ENCODE peak calls at places on chromosomes 3 and 15, in nine cellular contexts. M is stimulated activated naive CD8-positive, alpha-beta T cell treated with anti-CD3 and anti-CD28 coated beads, Interleukin-15, Interleukin-2, amounts not matched to agents 100 U/mL and 50 U/mL, for 24 hours; B is neural progenitor cell; P is T-helper 2 cell; G is coronary artery; R is stimulated activated CD8-positive, alpha-beta memory T cell treated with anti-CD3 and anti-CD28 coated beads, Interleukin-15, amount 100 ng/mL, for 24 hours; O is AG04450; C is AG09309; Q is NCI-H1930. T is an unnamed sample.

GRCh38 chr15:33343275-33343674 is 32.5 kb downstream of the RYR3 start:
- DNase-seq in C (no peak), R (no peak), O (no peak), B (no peak), Q (no peak), P (no peak), G (no peak), M (no peak), T (no peak)

GRCh38 chr15:41891226-41891625 is 2.6 kb downstream of the SPTBN5 start:
- DNase-seq in G (no peak), P (no peak), M (no peak), Q (no peak), B (peak; percentile 35), C (no peak), O (no peak), R (no peak), T (peak; percentile 20)

GRCh38 chr15:52751522-52751921 is 38.6 kb downstream of the ONECUT1 start:
- DNase-seq in P (no peak), O (no peak), B (no peak), R (no peak), G (peak; percentile 17), Q (no peak), C (no peak), M (no peak), T (no peak)

GRCh38 chr3:172054115-172054764 is 14.9 kb downstream of the FNDC3B start:
- DNase-seq in G (no peak), P (no peak), R (no peak), O (no peak), M (no peak), Q (no peak), B (no peak), C (no peak), T (no peak)

GRCh38 chr3:18370672-18371071 is 54.5 kb downstream of the SATB1 start:
- DNase-seq in Q (peak; percentile 82), B (no peak), C (no peak), G (no peak), P (no peak), O (no peak), R (no peak), M (no peak), T (peak; percentile 84)

GRCh38 chr3:140521751-140522445 is 156.0 kb upstream of the TRIM42 start:
- DNase-seq in B (peak; percentile 25), Q (no peak), C (no peak), G (no peak), M (no peak), P (no peak), O (no peak), R (no peak), T (no peak)

GRCh38 chr3:128559486-128560225 is 66.7 kb upstream of the GATA2 start:
- DNase-seq in B (no peak), C (no peak), P (no peak), O (no peak), M (no peak), Q (no peak), R (no peak), G (no peak), T (no peak)

GRCh38 chr3:131349946-131350347 is 31.6 kb upstream of the NUDT16 start:
- DNase-seq in R (no peak), G (no peak), M (no peak), C (peak; percentile 35), P (no peak), O (peak; percentile 24), B (no peak), Q (no peak), T (no peak)

GRCh38 chr3:187077085-187077484 is 62.2 kb downstream of the RPL39L start:
- DNase-seq in O (no peak), G (no peak), Q (no peak), M (no peak), R (no peak), B (no peak), C (no peak), P (no peak), T (no peak)

GRCh38 chr3:47405820-47406761 is 25.3 kb downstream of the PTPN23 start:
- DNase-seq in P (no peak), O (no peak), Q (no peak), M (no peak), G (no peak), R (no peak), B (no peak), C (no peak), T (no peak)

GRCh38 chr3:135513106-135514063 is 452.1 kb upstream of the PPP2R3A start:
- DNase-seq in B (no peak), Q (no peak), P (no peak), G (no peak), R (no peak), M (no peak), C (no peak), O (peak; percentile 15), T (no peak)

GRCh38 chr3:95567346-95567745 is 1247.0 kb upstream of the EPHA6 start:
- DNase-seq in B (no peak), P (no peak), O (no peak), Q (no peak), R (no peak), G (no peak), M (no peak), C (no peak), T (no peak)

GRCh38 chr15:86115138-86115801 is 35.6 kb downstream of the AGBL1 start:
- DNase-seq in P (no peak), C (no peak), O (no peak), B (no peak), R (no peak), Q (no peak), M (no peak), G (no peak), T (no peak)

GRCh38 chr3:107899996-107900651 is 190.7 kb downstream of the CD47 start:
- DNase-seq in M (no peak), O (no peak), Q (no peak), P (no peak), B (no peak), G (no peak), R (no peak), C (no peak), T (no peak)

GRCh38 chr3:110165344-110165743 is 828.0 kb upstream of the DPPA4 start:
- DNase-seq in O (no peak), B (no peak), P (no peak), R (no peak), G (no peak), C (no peak), M (no peak), Q (no peak), T (no peak)

GRCh38 chr3:63395960-63396359 is 117.9 kb downstream of the SYNPR start:
- DNase-seq in M (no peak), Q (no peak), B (no peak), R (no peak), P (no peak), C (no peak), G (no peak), O (no peak), T (no peak)

GRCh38 chr3:11907667-11908660 is 61.3 kb upstream of the TAMM41 start:
- DNase-seq in M (no peak), R (no peak), Q (no peak), P (no peak), G (no peak), B (no peak), O (no peak), C (no peak), T (no peak)

GRCh38 chr3:66554178-66554577 is 53.4 kb upstream of the LRIG1 start:
- DNase-seq in P (no peak), G (no peak), B (no peak), M (no peak), C (no peak), Q (no peak), O (peak; percentile 7), R (no peak), T (no peak)

GRCh38 chr15:77695548-77695947 is 62.8 kb upstream of the LINGO1 start:
- DNase-seq in M (no peak), Q (no peak), O (no peak), R (no peak), G (no peak), B (no peak), P (no peak), C (no peak), T (no peak)

GRCh38 chr3:129014148-129014547 is 13.0 kb downstream of the EFCC1 start:
- DNase-seq in C (no peak), O (no peak), B (no peak), R (no peak), G (no peak), P (no peak), M (no peak), Q (no peak), T (no peak)

GRCh38 chr15:80132382-80132781 is 20.4 kb upstream of the FAH start:
- DNase-seq in M (no peak), O (no peak), B (no peak), C (no peak), R (no peak), G (no peak), Q (no peak), P (no peak), T (no peak)

GRCh38 chr3:178584722-178585121 is 48.5 kb downstream of the KCNMB2 start:
- DNase-seq in P (no peak), R (no peak), B (no peak), G (no peak), C (no peak), M (no peak), O (no peak), Q (no peak), T (no peak)